ENCODE peak calls at places on chromosomes 16 and 17, in eight cellular contexts. One of them, this sample, is unnamed.

GRCh38 chr16:81521141-81521626 is 76.6 kb downstream of the CMIP start:
- DNase-seq in T-helper 1 cell: peak
- DNase-seq in omental fat pad: no peak
- DNase-seq in prostate gland: no peak
- DNase-seq in endothelial cell: no peak
- DNase-seq in skeletal muscle cell: no peak
- DNase-seq in NCI-H774: no peak
- DNase-seq in naive thymus-derived CD8-positive, alpha-beta T cell: peak
- DNase-seq in this sample: peak

GRCh38 chr16:81263470-81264200 is 25.1 kb downstream of the BCO1 start:
- DNase-seq in T-helper 1 cell: no peak
- DNase-seq in omental fat pad: no peak
- DNase-seq in prostate gland: no peak
- DNase-seq in endothelial cell: no peak
- DNase-seq in skeletal muscle cell: peak
- DNase-seq in NCI-H774: no peak
- DNase-seq in naive thymus-derived CD8-positive, alpha-beta T cell: no peak
- DNase-seq in this sample: no peak

GRCh38 chr17:71302721-71303549 is 817.9 kb upstream of the SOX9 start:
- DNase-seq in T-helper 1 cell: no peak
- DNase-seq in omental fat pad: no peak
- DNase-seq in prostate gland: no peak
- DNase-seq in endothelial cell: no peak
- DNase-seq in skeletal muscle cell: no peak
- DNase-seq in NCI-H774: no peak
- DNase-seq in naive thymus-derived CD8-positive, alpha-beta T cell: no peak
- DNase-seq in this sample: no peak

GRCh38 chr17:1040216-1040600 is 43.3 kb downstream of the TIMM22 start:
- DNase-seq in T-helper 1 cell: no peak
- DNase-seq in omental fat pad: no peak
- DNase-seq in prostate gland: no peak
- DNase-seq in endothelial cell: no peak
- DNase-seq in skeletal muscle cell: no peak
- DNase-seq in NCI-H774: no peak
- DNase-seq in naive thymus-derived CD8-positive, alpha-beta T cell: no peak
- DNase-seq in this sample: no peak

GRCh38 chr16:65410801-65411200 is 288.9 kb upstream of the CDH11 start:
- DNase-seq in T-helper 1 cell: no peak
- DNase-seq in omental fat pad: no peak
- DNase-seq in prostate gland: no peak
- DNase-seq in endothelial cell: no peak
- DNase-seq in skeletal muscle cell: peak
- DNase-seq in NCI-H774: no peak
- DNase-seq in naive thymus-derived CD8-positive, alpha-beta T cell: no peak
- DNase-seq in this sample: no peak

GRCh38 chr17:2108170-2108569 is 53.3 kb downstream of the HIC1 start:
- DNase-seq in T-helper 1 cell: no peak
- DNase-seq in omental fat pad: no peak
- DNase-seq in prostate gland: no peak
- DNase-seq in endothelial cell: no peak
- DNase-seq in skeletal muscle cell: no peak
- DNase-seq in NCI-H774: no peak
- DNase-seq in naive thymus-derived CD8-positive, alpha-beta T cell: no peak
- DNase-seq in this sample: no peak

GRCh38 chr17:61770752-61771533 is 92.4 kb downstream of the BRIP1 start:
- DNase-seq in T-helper 1 cell: no peak
- DNase-seq in omental fat pad: no peak
- DNase-seq in prostate gland: no peak
- DNase-seq in endothelial cell: no peak
- DNase-seq in skeletal muscle cell: no peak
- DNase-seq in NCI-H774: no peak
- DNase-seq in naive thymus-derived CD8-positive, alpha-beta T cell: no peak
- DNase-seq in this sample: no peak

GRCh38 chr16:56389554-56389953 is 35.8 kb downstream of the AMFR start:
- DNase-seq in T-helper 1 cell: no peak
- DNase-seq in omental fat pad: no peak
- DNase-seq in prostate gland: no peak
- DNase-seq in endothelial cell: no peak
- DNase-seq in skeletal muscle cell: peak
- DNase-seq in NCI-H774: no peak
- DNase-seq in naive thymus-derived CD8-positive, alpha-beta T cell: no peak
- DNase-seq in this sample: no peak

GRCh38 chr16:5024632-5025031 is 9.1 kb downstream of the NAGPA start:
- DNase-seq in T-helper 1 cell: no peak
- DNase-seq in omental fat pad: no peak
- DNase-seq in prostate gland: peak
- DNase-seq in endothelial cell: no peak
- DNase-seq in skeletal muscle cell: no peak
- DNase-seq in NCI-H774: peak
- DNase-seq in naive thymus-derived CD8-positive, alpha-beta T cell: no peak
- DNase-seq in this sample: no peak

GRCh38 chr16:85570735-85571562 is 42.2 kb upstream of the GSE1 start:
- DNase-seq in T-helper 1 cell: no peak
- DNase-seq in omental fat pad: no peak
- DNase-seq in prostate gland: no peak
- DNase-seq in endothelial cell: no peak
- DNase-seq in skeletal muscle cell: no peak
- DNase-seq in NCI-H774: no peak
- DNase-seq in naive thymus-derived CD8-positive, alpha-beta T cell: peak
- DNase-seq in this sample: peak

GRCh38 chr16:89575247-89576172 is at the start of gene CPNE7:
- DNase-seq in T-helper 1 cell: no peak
- DNase-seq in omental fat pad: no peak
- DNase-seq in prostate gland: no peak
- DNase-seq in endothelial cell: no peak
- DNase-seq in skeletal muscle cell: no peak
- DNase-seq in NCI-H774: no peak
- DNase-seq in naive thymus-derived CD8-positive, alpha-beta T cell: no peak
- DNase-seq in this sample: no peak

GRCh38 chr16:49727611-49728010 is 128.3 kb downstream of the ZNF423 start:
- DNase-seq in T-helper 1 cell: no peak
- DNase-seq in omental fat pad: no peak
- DNase-seq in prostate gland: no peak
- DNase-seq in endothelial cell: no peak
- DNase-seq in skeletal muscle cell: no peak
- DNase-seq in NCI-H774: no peak
- DNase-seq in naive thymus-derived CD8-positive, alpha-beta T cell: no peak
- DNase-seq in this sample: no peak

GRCh38 chr16:55955845-55956244 is 80.7 kb upstream of the CES5A start:
- DNase-seq in T-helper 1 cell: no peak
- DNase-seq in omental fat pad: no peak
- DNase-seq in prostate gland: no peak
- DNase-seq in endothelial cell: no peak
- DNase-seq in skeletal muscle cell: no peak
- DNase-seq in NCI-H774: no peak
- DNase-seq in naive thymus-derived CD8-positive, alpha-beta T cell: no peak
- DNase-seq in this sample: no peak

GRCh38 chr17:64326420-64327054 is 63.5 kb upstream of the TEX2 start:
- DNase-seq in T-helper 1 cell: no peak
- DNase-seq in omental fat pad: peak
- DNase-seq in prostate gland: peak
- DNase-seq in endothelial cell: no peak
- DNase-seq in skeletal muscle cell: no peak
- DNase-seq in NCI-H774: no peak
- DNase-seq in naive thymus-derived CD8-positive, alpha-beta T cell: no peak
- DNase-seq in this sample: no peak

GRCh38 chr16:3669067-3669466 is 14.6 kb downstream of the DNASE1 start:
- DNase-seq in T-helper 1 cell: no peak
- DNase-seq in omental fat pad: no peak
- DNase-seq in prostate gland: no peak
- DNase-seq in endothelial cell: no peak
- DNase-seq in skeletal muscle cell: no peak
- DNase-seq in NCI-H774: no peak
- DNase-seq in naive thymus-derived CD8-positive, alpha-beta T cell: no peak
- DNase-seq in this sample: no peak

GRCh38 chr17:66526827-66527226 is 224.4 kb downstream of the PRKCA start:
- DNase-seq in T-helper 1 cell: no peak
- DNase-seq in omental fat pad: no peak
- DNase-seq in prostate gland: no peak
- DNase-seq in endothelial cell: no peak
- DNase-seq in skeletal muscle cell: no peak
- DNase-seq in NCI-H774: no peak
- DNase-seq in naive thymus-derived CD8-positive, alpha-beta T cell: no peak
- DNase-seq in this sample: no peak

GRCh38 chr17:9308069-9308468 is 267.6 kb downstream of the STX8 start:
- DNase-seq in T-helper 1 cell: no peak
- DNase-seq in omental fat pad: no peak
- DNase-seq in prostate gland: no peak
- DNase-seq in endothelial cell: no peak
- DNase-seq in skeletal muscle cell: no peak
- DNase-seq in NCI-H774: no peak
- DNase-seq in naive thymus-derived CD8-positive, alpha-beta T cell: no peak
- DNase-seq in this sample: no peak

GRCh38 chr17:79830763-79831366 is 8.4 kb downstream of the CBX4 start:
- DNase-seq in T-helper 1 cell: no peak
- DNase-seq in omental fat pad: no peak
- DNase-seq in prostate gland: no peak
- DNase-seq in endothelial cell: no peak
- DNase-seq in skeletal muscle cell: no peak
- DNase-seq in NCI-H774: peak
- DNase-seq in naive thymus-derived CD8-positive, alpha-beta T cell: no peak
- DNase-seq in this sample: no peak

GRCh38 chr16:50567651-50568050 is 19.5 kb downstream of the NKD1 start:
- DNase-seq in T-helper 1 cell: no peak
- DNase-seq in omental fat pad: no peak
- DNase-seq in prostate gland: no peak
- DNase-seq in endothelial cell: no peak
- DNase-seq in skeletal muscle cell: no peak
- DNase-seq in NCI-H774: no peak
- DNase-seq in naive thymus-derived CD8-positive, alpha-beta T cell: no peak
- DNase-seq in this sample: no peak

GRCh38 chr17:56185905-56186783 is 32.9 kb downstream of the ANKFN1 start:
- DNase-seq in T-helper 1 cell: no peak
- DNase-seq in omental fat pad: no peak
- DNase-seq in prostate gland: no peak
- DNase-seq in endothelial cell: no peak
- DNase-seq in skeletal muscle cell: peak
- DNase-seq in NCI-H774: no peak
- DNase-seq in naive thymus-derived CD8-positive, alpha-beta T cell: no peak
- DNase-seq in this sample: no peak

GRCh38 chr17:44310188-44310587 is 1.8 kb downstream of the RUNDC3A start:
- DNase-seq in T-helper 1 cell: no peak
- DNase-seq in omental fat pad: no peak
- DNase-seq in prostate gland: no peak
- DNase-seq in endothelial cell: no peak
- DNase-seq in skeletal muscle cell: no peak
- DNase-seq in NCI-H774: no peak
- DNase-seq in naive thymus-derived CD8-positive, alpha-beta T cell: no peak
- DNase-seq in this sample: no peak

GRCh38 chr17:82839617-82840292 is at the start of gene ZNF750:
- DNase-seq in T-helper 1 cell: no peak
- DNase-seq in omental fat pad: no peak
- DNase-seq in prostate gland: peak
- DNase-seq in endothelial cell: no peak
- DNase-seq in skeletal muscle cell: no peak
- DNase-seq in NCI-H774: no peak
- DNase-seq in naive thymus-derived CD8-positive, alpha-beta T cell: no peak
- DNase-seq in this sample: no peak

GRCh38 chr16:68784226-68784625 is 47.1 kb downstream of the CDH1 start:
- DNase-seq in T-helper 1 cell: no peak
- DNase-seq in omental fat pad: no peak
- DNase-seq in prostate gland: no peak
- DNase-seq in endothelial cell: no peak
- DNase-seq in skeletal muscle cell: no peak
- DNase-seq in NCI-H774: no peak
- DNase-seq in naive thymus-derived CD8-positive, alpha-beta T cell: no peak
- DNase-seq in this sample: no peak

GRCh38 chr17:7843536-7844291 is 9.7 kb downstream of the KDM6B start:
- DNase-seq in T-helper 1 cell: peak
- DNase-seq in omental fat pad: peak
- DNase-seq in prostate gland: peak
- DNase-seq in endothelial cell: peak
- DNase-seq in skeletal muscle cell: no peak
- DNase-seq in NCI-H774: peak
- DNase-seq in naive thymus-derived CD8-positive, alpha-beta T cell: peak
- DNase-seq in this sample: peak

GRCh38 chr16:23874613-23875294 is 39.0 kb downstream of the PRKCB start:
- DNase-seq in T-helper 1 cell: no peak
- DNase-seq in omental fat pad: no peak
- DNase-seq in prostate gland: no peak
- DNase-seq in endothelial cell: no peak
- DNase-seq in skeletal muscle cell: no peak
- DNase-seq in NCI-H774: no peak
- DNase-seq in naive thymus-derived CD8-positive, alpha-beta T cell: no peak
- DNase-seq in this sample: no peak

GRCh38 chr17:82981141-82981540 is 98.3 kb upstream of the METRNL start:
- DNase-seq in T-helper 1 cell: no peak
- DNase-seq in omental fat pad: no peak
- DNase-seq in prostate gland: no peak
- DNase-seq in endothelial cell: no peak
- DNase-seq in skeletal muscle cell: no peak
- DNase-seq in NCI-H774: no peak
- DNase-seq in naive thymus-derived CD8-positive, alpha-beta T cell: no peak
- DNase-seq in this sample: no peak

GRCh38 chr16:25481636-25482035 is 210.1 kb upstream of the HS3ST4 start:
- DNase-seq in T-helper 1 cell: no peak
- DNase-seq in omental fat pad: no peak
- DNase-seq in prostate gland: no peak
- DNase-seq in endothelial cell: no peak
- DNase-seq in skeletal muscle cell: no peak
- DNase-seq in NCI-H774: no peak
- DNase-seq in naive thymus-derived CD8-positive, alpha-beta T cell: no peak
- DNase-seq in this sample: no peak

GRCh38 chr17:61379457-61380216 is 20.0 kb upstream of the TBX2 start:
- DNase-seq in T-helper 1 cell: no peak
- DNase-seq in omental fat pad: no peak
- DNase-seq in prostate gland: no peak
- DNase-seq in endothelial cell: no peak
- DNase-seq in skeletal muscle cell: no peak
- DNase-seq in NCI-H774: no peak
- DNase-seq in naive thymus-derived CD8-positive, alpha-beta T cell: no peak
- DNase-seq in this sample: no peak

GRCh38 chr17:21034350-21035235 is 8.2 kb downstream of the USP22 start:
- DNase-seq in T-helper 1 cell: no peak
- DNase-seq in omental fat pad: no peak
- DNase-seq in prostate gland: no peak
- DNase-seq in endothelial cell: no peak
- DNase-seq in skeletal muscle cell: no peak
- DNase-seq in NCI-H774: no peak
- DNase-seq in naive thymus-derived CD8-positive, alpha-beta T cell: peak
- DNase-seq in this sample: no peak